ENCODE peak calls at places on chromosomes 1 and 21, in six cellular contexts. K is psoas muscle, D is ovary, X is Peyer's patch, H is thyroid gland, M is heart left ventricle. O is an unnamed sample.

GRCh38 chr1:201184734-201185453 is 5.7 kb upstream of the IGFN1 start:
- DNase-seq in K (peak; percentile 48), H (peak; percentile 60), D (no peak), M (peak; percentile 54), X (peak; percentile 64), O (peak; percentile 55)

GRCh38 chr1:201220388-201220715 is 29.7 kb downstream of the IGFN1 start:
- DNase-seq in H (no peak), D (no peak), M (no peak), K (no peak), X (no peak), O (no peak)

GRCh38 chr21:35138665-35139381 is 89.7 kb upstream of the RUNX1 start:
- DNase-seq in M (no peak), K (no peak), D (no peak), X (peak; percentile 54), H (no peak), O (no peak)

GRCh38 chr1:183590225-183591191 is at the start of gene NCF2:
- DNase-seq in K (no peak), H (no peak), M (no peak), X (peak; percentile 79), D (no peak), O (no peak)

GRCh38 chr21:31316488-31317169 is 27.4 kb downstream of the TIAM1 start:
- DNase-seq in M (no peak), D (no peak), X (no peak), H (no peak), K (no peak), O (no peak)

GRCh38 chr1:206080421-206080820 is 27.4 kb downstream of the RHEX start:
- DNase-seq in H (no peak), X (no peak), D (no peak), K (no peak), M (no peak), O (no peak)

GRCh38 chr1:155003766-155004351 is 1.3 kb downstream of the ZBTB7B start:
- DNase-seq in D (peak; percentile 79), X (peak; percentile 86), M (peak; percentile 89), H (peak; percentile 86), K (peak; percentile 86), O (no peak)

GRCh38 chr21:43644609-43645008 is 14.7 kb downstream of the HSF2BP start:
- DNase-seq in K (no peak), D (no peak), M (no peak), H (no peak), X (no peak), O (no peak)

GRCh38 chr1:59709333-59709732 is 105.4 kb upstream of the HOOK1 start:
- DNase-seq in K (no peak), H (no peak), D (no peak), M (no peak), X (no peak), O (no peak)

GRCh38 chr1:230910755-230911117 is 42.4 kb upstream of the C1orf198 start:
- DNase-seq in K (no peak), D (no peak), X (no peak), H (no peak), M (no peak), O (no peak)

GRCh38 chr1:221344693-221345092 is 397.2 kb downstream of the DUSP10 start:
- DNase-seq in K (no peak), M (no peak), D (no peak), H (no peak), X (no peak), O (no peak)

GRCh38 chr21:44702111-44702972 is 5.4 kb downstream of the KRTAP10-12 start:
- DNase-seq in M (no peak), D (no peak), H (no peak), K (no peak), X (no peak), O (no peak)

GRCh38 chr1:163130250-163130856 is 61.2 kb downstream of the RGS4 start:
- DNase-seq in M (no peak), X (no peak), H (no peak), K (no peak), D (no peak), O (no peak)

GRCh38 chr1:27638047-27638734 is 3.2 kb upstream of the FGR start:
- DNase-seq in K (no peak), X (no peak), H (no peak), M (no peak), D (no peak), O (no peak)
- H3K36me3 ChIP-seq in K (no peaks in the 10 kb centered on the region), X (no peaks in the 10 kb centered on the region), H (no peaks in the 10 kb centered on the region), M (no peaks in the 10 kb centered on the region), D (no peaks in the 10 kb centered on the region), O (no peaks in the 10 kb centered on the region)

GRCh38 chr1:6385673-6386191 is 7.8 kb downstream of the ACOT7 start:
- DNase-seq in K (peak; percentile 35), X (no peak), H (peak; percentile 77), D (no peak), M (peak; percentile 71), O (peak; percentile 80)
- H3K4me3 ChIP-seq in K (no peak overlapping the region), X (no peak overlapping the region), H (no peak overlapping the region), D (no peak overlapping the region), M (no peak overlapping the region), O (peak overlapping the region; percentile 42)

GRCh38 chr1:86650065-86650464 is 54.3 kb upstream of the SH3GLB1 start:
- DNase-seq in K (no peak), H (no peak), M (no peak), X (no peak), D (no peak), O (no peak)
- TF ChIP-seq CTCF in K (no peak), H (no peak), M (no peak), X (peak; percentile 21), D (no peak), O (no peak)

GRCh38 chr21:36347962-36348328 is 27.9 kb downstream of the MORC3 start:
- DNase-seq in X (no peak), M (no peak), H (no peak), K (no peak), D (no peak), O (no peak)

GRCh38 chr21:36344931-36345330 is 24.9 kb downstream of the MORC3 start:
- DNase-seq in X (no peak), D (no peak), K (no peak), H (no peak), M (no peak), O (no peak)

GRCh38 chr21:36347278-36347961 is 27.4 kb downstream of the MORC3 start:
- DNase-seq in K (no peak), H (no peak), X (no peak), D (no peak), M (no peak), O (no peak)

GRCh38 chr21:36350282-36350910 is 30.4 kb downstream of the MORC3 start:
- DNase-seq in H (no peak), M (no peak), D (no peak), X (no peak), K (no peak), O (no peak)

DNA sequence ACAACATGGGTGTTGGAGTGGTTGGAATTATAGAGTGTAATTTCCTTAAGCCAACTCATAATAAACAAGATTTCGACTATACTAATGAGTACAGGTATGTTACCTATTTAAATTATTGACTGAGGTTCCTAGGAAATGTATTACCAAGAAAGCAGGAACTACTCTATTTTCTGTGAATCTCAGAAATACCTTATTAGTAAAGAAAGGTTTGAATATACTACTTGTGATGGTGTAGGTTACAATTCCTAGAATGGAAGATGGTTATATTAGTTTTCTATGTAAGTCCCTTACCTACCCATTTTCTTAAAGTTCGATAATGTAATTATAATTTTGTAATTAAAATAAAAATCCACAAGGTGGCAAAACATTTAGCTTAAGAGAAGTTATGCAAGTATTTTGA is 29.3 kb downstream of the MORC3 start:
- DNase-seq in D (no peak), H (no peak), X (no peak), M (no peak), K (no peak), O (no peak)
- H3K36me3 ChIP-seq in D (no peaks in the 10 kb centered on the region), H (peaks cover 40% of the 10 kb centered on the region), X (no peaks in the 10 kb centered on the region), M (peaks cover 99% of the 10 kb centered on the region), K (peaks cover 6% of the 10 kb centered on the region), O (peaks cover 23% of the 10 kb centered on the region)

GRCh38 chr1:161820914-161821313 is 54.8 kb downstream of the ATF6 start:
- DNase-seq in D (no peak), M (no peak), K (no peak), H (no peak), X (no peak), O (no peak)
- H3K4me3 ChIP-seq in D (no peak overlapping the region), M (no peak overlapping the region), K (no peak overlapping the region), H (no peak overlapping the region), X (no peak overlapping the region), O (no peak overlapping the region)

DNA sequence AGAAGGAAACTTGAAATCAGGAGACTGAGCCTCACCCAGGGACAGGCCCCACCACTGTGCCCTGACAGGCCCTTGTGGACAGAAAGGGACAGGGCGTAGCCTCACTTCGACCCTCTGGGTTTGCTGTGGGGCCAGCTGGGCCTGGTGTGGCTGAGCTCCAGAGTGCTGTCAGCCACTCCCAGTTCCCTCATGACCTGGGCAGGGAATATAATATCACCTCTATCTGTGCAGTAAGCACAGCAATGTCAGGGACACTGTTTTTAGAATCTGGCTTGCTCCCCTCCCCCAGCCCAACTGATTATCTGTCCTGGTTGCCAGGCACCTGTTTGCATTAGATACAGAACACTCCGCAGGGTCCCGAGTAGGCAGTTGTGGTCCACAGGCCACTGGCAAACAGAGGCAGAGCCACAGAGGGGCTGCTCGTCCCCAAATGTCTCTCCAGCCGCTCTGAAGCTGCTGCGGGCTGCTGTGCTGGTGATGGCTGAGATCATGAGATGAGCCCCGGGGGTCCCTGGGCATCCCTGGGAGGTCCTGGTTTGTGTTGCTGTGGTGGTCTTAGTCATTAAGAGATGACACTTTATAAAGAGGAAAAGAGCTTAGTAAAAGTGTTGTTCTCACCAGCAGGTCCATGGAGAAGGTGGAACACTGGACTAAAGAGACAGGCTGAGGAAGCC is 51.6 kb downstream of the ETS2 start:
- DNase-seq in H (no peak), K (peak; percentile 34), X (no peak), D (no peak), M (no peak), O (no peak)
- TF ChIP-seq CTCF in H (no peak), K (peak; percentile 23), X (no peak), D (no peak), M (no peak), O (no peak)

GRCh38 chr1:35762204-35762603 is 7.6 kb downstream of the CLSPN start:
- DNase-seq in K (no peak), M (no peak), H (no peak), D (no peak), X (no peak), O (no peak)
- H3K36me3 ChIP-seq in K (no peaks in the 10 kb centered on the region), M (no peaks in the 10 kb centered on the region), H (no peaks in the 10 kb centered on the region), D (no peaks in the 10 kb centered on the region), X (no peaks in the 10 kb centered on the region), O (no peaks in the 10 kb centered on the region)

O was measured in BE2C.